ENCODE peak calls at places on chromosomes 5 and 9, in five cellular contexts. X, T, U, G and O are unnamed samples.

GRCh38 chr9:108860764-108861163 is 1.3 kb upstream of the ACTL7A start:
- DNase-seq in X (no peak), G (no peak), T (no peak), U (no peak), O (no peak)

GRCh38 chr9:16866542-16866941 is 3.9 kb downstream of the BNC2 start:
- DNase-seq in X (peak), T (no peak), U (no peak), G (peak), O (no peak)

GRCh38 chr5:6899215-6899614 is 186.0 kb downstream of the TENT4A start:
- DNase-seq in U (no peak), T (no peak), X (no peak), G (peak), O (no peak)

GRCh38 chr5:32645246-32645645 is 59.9 kb downstream of the SUB1 start:
- DNase-seq in X (no peak), T (no peak), G (peak), U (no peak), O (no peak)

GRCh38 chr9:27933210-27934062 is 360.2 kb upstream of the C9orf72 start:
- DNase-seq in T (no peak), U (no peak), G (no peak), X (no peak), O (no peak)

GRCh38 chr5:142866563-142867275 is 96.5 kb downstream of the ARHGAP26 start:
- DNase-seq in G (peak), X (peak), U (no peak), T (peak), O (no peak)

GRCh38 chr5:138503487-138504270 is 38.4 kb downstream of the EGR1 start:
- DNase-seq in X (peak), G (peak), U (no peak), T (peak), O (no peak)

GRCh38 chr9:2857564-2858198 is 13.8 kb upstream of the PUM3 start:
- DNase-seq in X (peak), T (peak), U (peak), G (peak), O (peak)

GRCh38 chr5:107605596-107606125 is 65.1 kb downstream of the EFNA5 start:
- DNase-seq in X (no peak), G (no peak), U (no peak), T (no peak), O (no peak)

GRCh38 chr5:40033411-40033810 is 608.6 kb upstream of the DAB2 start:
- DNase-seq in G (no peak), U (no peak), T (no peak), X (no peak), O (no peak)

GRCh38 chr5:143812085-143812705 is at the start of gene HMHB1:
- DNase-seq in X (no peak), T (no peak), G (no peak), U (no peak), O (no peak)

GRCh38 chr5:32027093-32027716 is 146.9 kb downstream of the GOLPH3 start:
- DNase-seq in G (peak), X (peak), U (no peak), T (no peak), O (no peak)

GRCh38 chr9:116208417-116209232 is 55.0 kb downstream of the PAPPA start:
- DNase-seq in T (no peak), G (peak), X (peak), U (no peak), O (peak)

GRCh38 chr5:151196556-151197290 is 27.2 kb downstream of the CCDC69 start:
- DNase-seq in X (no peak), T (no peak), U (no peak), G (peak), O (peak)

GRCh38 chr9:133823189-133824105 is 85.3 kb upstream of the SARDH start:
- DNase-seq in T (no peak), X (no peak), U (no peak), G (no peak), O (no peak)

GRCh38 chr9:133104718-133105460 is 16.2 kb downstream of the RALGDS start:
- DNase-seq in X (no peak), U (no peak), G (no peak), T (no peak), O (no peak)

GRCh38 chr9:36316629-36317317 is 58.5 kb upstream of the GNE start:
- DNase-seq in X (peak), T (no peak), G (no peak), U (no peak), O (no peak)

GRCh38 chr9:36207546-36208012 is 16.9 kb downstream of the CLTA start:
- DNase-seq in X (peak), G (peak), T (no peak), U (no peak), O (no peak)

GRCh38 chr5:144284931-144285330 is 114.3 kb downstream of the KCTD16 start:
- DNase-seq in X (peak), T (no peak), U (no peak), G (no peak), O (no peak)

GRCh38 chr9:11312976-11313375 is 700.2 kb upstream of the PTPRD start:
- DNase-seq in X (peak), U (no peak), T (no peak), G (peak), O (no peak)

GRCh38 chr5:850511-851006 is at the start of gene ZDHHC11:
- DNase-seq in U (peak), G (no peak), X (no peak), T (no peak), O (no peak)

GRCh38 chr9:6910032-6910431 is 152.3 kb downstream of the KDM4C start:
- DNase-seq in X (peak), T (no peak), U (no peak), G (peak), O (no peak)

GRCh38 chr9:136965771-136966484 is 11.4 kb upstream of the PTGDS start:
- DNase-seq in T (no peak), G (no peak), X (no peak), U (no peak), O (no peak)

GRCh38 chr5:165502893-165503696 is 1997.7 kb downstream of the MAT2B start:
- DNase-seq in U (no peak), T (no peak), G (no peak), X (peak), O (no peak)

GRCh38 chr5:121681200-121681855 is 170.4 kb upstream of the FTMT start:
- DNase-seq in X (peak), T (no peak), G (no peak), U (no peak), O (no peak)

GRCh38 chr5:77867194-77867691 is 91.1 kb upstream of the TBCA start:
- DNase-seq in G (peak), U (no peak), X (peak), T (no peak), O (no peak)

GRCh38 chr5:141223112-141223783 is at the start of gene PCDHB14:
- DNase-seq in T (no peak), G (peak), U (no peak), X (peak), O (no peak)

GRCh38 chr9:137028281-137029057 is 432 bp upstream of the ABCA2 start:
- DNase-seq in G (no peak), T (no peak), U (peak), X (peak), O (no peak)

GRCh38 chr5:18314192-18314778 is 680.0 kb downstream of the TAF11L14 start:
- DNase-seq in G (peak), T (peak), U (no peak), X (peak), O (no peak)

GRCh38 chr5:130316971-130317421 is 412.7 kb downstream of the CHSY3 start:
- DNase-seq in U (no peak), X (no peak), T (no peak), G (no peak), O (no peak)

GRCh38 chr9:76203373-76203772 is 190.9 kb downstream of the RFK start:
- DNase-seq in X (no peak), G (no peak), U (no peak), T (no peak), O (no peak)

GRCh38 chr9:134592018-134592818 is 49.4 kb upstream of the COL5A1 start:
- DNase-seq in G (peak), T (peak), U (peak), X (peak), O (no peak)

GRCh38 chr5:157523976-157524375 is 51.6 kb downstream of the ADAM19 start:
- DNase-seq in U (no peak), X (no peak), T (no peak), G (no peak), O (no peak)

GRCh38 chr9:130989891-130990290 is 19.1 kb upstream of the LAMC3 start:
- DNase-seq in X (no peak), G (no peak), T (no peak), U (no peak), O (no peak)

DNA sequence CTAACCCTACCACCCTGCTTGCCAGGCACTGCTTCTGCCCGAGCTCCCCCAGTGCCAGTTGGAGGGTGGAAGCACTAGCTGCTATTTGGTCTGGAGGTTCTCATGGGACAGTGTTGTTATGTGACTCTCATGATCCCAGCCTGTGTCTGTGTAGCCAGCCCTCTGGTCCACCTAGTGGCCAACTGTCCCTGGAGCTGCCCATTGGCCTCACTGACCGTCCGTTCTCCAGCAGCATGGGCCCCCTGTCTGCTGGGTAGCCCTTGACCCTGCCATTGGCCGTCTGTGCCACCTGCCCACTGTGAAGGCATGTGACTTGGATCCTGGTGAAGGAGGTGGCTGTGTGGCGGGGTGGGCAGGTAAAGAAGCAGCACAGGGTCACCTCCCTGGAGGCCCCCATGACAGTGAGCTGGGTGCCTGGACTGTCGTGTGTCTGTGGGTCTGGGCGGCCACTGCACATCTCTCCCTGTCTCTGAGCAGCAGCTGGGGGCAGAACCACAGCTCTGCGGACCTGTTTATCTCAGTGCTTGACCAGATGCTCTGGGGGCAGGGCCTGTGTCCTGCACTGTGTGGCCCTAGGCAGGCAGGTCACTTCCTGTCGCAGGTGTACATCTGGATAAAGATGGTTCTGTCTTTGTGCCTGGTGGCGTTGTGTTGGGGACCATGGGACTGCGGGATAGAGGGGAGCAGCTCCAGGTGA is 11.4 kb downstream of the PHF2 start:
- DNase-seq in G (no peak), X (no peak), U (no peak), T (no peak), O (peak)
- TF ChIP-seq CTCF in G (peak), X (peak), U (peak), T (peak), O (peak)

GRCh38 chr9:97284798-97285197 is 22.7 kb upstream of the CCDC180 start:
- DNase-seq in U (no peak), T (no peak), G (no peak), X (no peak), O (no peak)
- TF ChIP-seq CTCF in U (no peak), T (no peak), G (peak), X (no peak), O (no peak)

DNA sequence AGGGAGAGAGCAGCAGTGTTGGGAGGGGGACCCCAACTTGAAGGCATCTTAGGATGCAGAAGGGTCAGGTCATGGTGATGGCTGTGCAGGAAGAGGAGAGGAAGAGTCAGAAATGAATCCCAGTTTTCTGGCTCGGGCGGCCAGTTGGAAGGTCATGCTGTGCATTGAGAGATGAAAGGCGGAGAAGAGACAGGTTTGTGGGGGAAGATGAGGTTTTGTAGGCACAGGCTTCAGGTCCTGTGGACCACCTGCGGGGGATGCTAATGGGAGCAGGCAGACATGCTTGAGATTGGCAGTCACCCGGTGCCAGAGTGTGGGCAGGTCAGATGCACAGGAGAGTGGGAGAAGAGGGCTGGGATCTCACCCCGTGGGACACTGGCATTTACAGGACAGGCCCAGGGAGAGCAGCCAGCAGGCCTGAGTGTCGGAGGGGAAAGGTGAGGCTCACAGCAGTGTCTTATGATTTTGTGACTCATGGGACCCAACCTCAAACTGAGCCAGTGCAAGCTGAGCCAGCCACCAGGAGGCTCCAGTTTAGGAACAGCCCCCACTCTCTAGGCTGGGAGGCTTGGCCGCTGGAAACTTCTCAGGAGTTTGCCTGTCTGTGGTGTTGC is 17.5 kb downstream of the STXBP1 start:
- DNase-seq in X (peak), U (no peak), G (peak), T (no peak), O (no peak)
- TF ChIP-seq CTCF in X (peak), U (no peak), G (peak), T (no peak), O (no peak)

DNA sequence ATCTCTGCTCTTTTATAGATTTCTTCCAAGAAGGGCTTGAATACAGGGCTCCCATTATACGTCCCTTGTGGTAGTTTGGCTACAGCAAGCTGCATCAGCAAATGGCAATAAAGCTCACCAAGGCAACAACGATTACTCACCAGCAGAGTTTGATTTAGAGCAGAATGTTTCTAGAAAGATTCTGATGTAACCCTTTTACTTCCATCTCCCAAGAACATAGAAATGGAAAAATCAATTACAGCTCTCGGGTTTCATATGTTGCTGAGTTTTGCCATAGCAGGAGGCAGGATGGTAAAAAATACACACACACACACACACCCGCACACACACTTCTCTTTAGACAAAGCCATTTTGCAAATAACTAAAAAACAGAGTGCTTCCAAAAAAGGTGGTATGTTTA is 124.2 kb upstream of the TNPO1 start:
- DNase-seq in U (no peak), T (no peak), G (peak), X (peak), O (no peak)
- TF ChIP-seq CTCF in U (no peak), T (no peak), G (no peak), X (no peak), O (no peak)